ENCODE peak calls at places on chromosomes 4 and X, in five cellular contexts. G is mucosa of descending colon, N is lung, R is upper lobe of right lung, X is transverse colon. I is an unnamed sample.

GRCh38 chr4:148954011-148954749 is 512.0 kb upstream of the NR3C2 start:
- DNase-seq in N (no peak), R (no peak), X (peak; percentile 18), G (peak; percentile 48), I (no peak)

GRCh38 chrX:17046478-17047097 is 100.1 kb downstream of the REPS2 start:
- DNase-seq in G (peak; percentile 83), N (peak; percentile 59), R (no peak), X (peak; percentile 67), I (peak; percentile 15)

GRCh38 chr4:55323375-55323774 is 22.7 kb upstream of the SRD5A3 start:
- DNase-seq in N (no peak), R (no peak), G (no peak), X (no peak), I (no peak)

GRCh38 chr4:91198951-91199350 is 1071.8 kb downstream of the CCSER1 start:
- DNase-seq in X (no peak), N (no peak), G (no peak), R (no peak), I (no peak)

GRCh38 chr4:161525121-161525520 is 638.7 kb downstream of the FSTL5 start:
- DNase-seq in N (no peak), G (no peak), X (no peak), R (no peak), I (no peak)

GRCh38 chr4:14386196-14386595 is 616.1 kb upstream of the CPEB2 start:
- DNase-seq in X (no peak), N (no peak), G (no peak), R (no peak), I (no peak)

GRCh38 chr4:114729339-114729738 is 130.7 kb downstream of the UGT8 start:
- DNase-seq in G (no peak), X (no peak), R (no peak), N (no peak), I (no peak)

GRCh38 chr4:71540749-71541269 is 202.0 kb downstream of the SLC4A4 start:
- DNase-seq in G (no peak), X (no peak), N (no peak), R (no peak), I (no peak)

GRCh38 chr4:158958489-158959270 is 144.2 kb upstream of the RAPGEF2 start:
- DNase-seq in R (no peak), X (no peak), G (peak; percentile 8), N (no peak), I (no peak)

GRCh38 chr4:29711226-29711625 is 1008.9 kb upstream of the PCDH7 start:
- DNase-seq in X (no peak), R (no peak), G (no peak), N (no peak), I (no peak)

GRCh38 chr4:140884431-140885058 is 128.4 kb upstream of the TBC1D9 start:
- DNase-seq in N (peak; percentile 44), X (peak; percentile 43), R (no peak), G (peak; percentile 65), I (peak; percentile 52)

GRCh38 chr4:4594531-4594930 is 52.7 kb upstream of the STX18 start:
- DNase-seq in X (no peak), R (no peak), G (no peak), N (no peak), I (no peak)

GRCh38 chr4:81446634-81447033 is 25.1 kb downstream of the RASGEF1B start:
- DNase-seq in N (no peak), X (no peak), R (no peak), G (no peak), I (no peak)

GRCh38 chr4:128654465-128654864 is 155.0 kb upstream of the JADE1 start:
- DNase-seq in X (no peak), N (no peak), R (no peak), G (no peak), I (no peak)
- H3K4me3 ChIP-seq in X (no peak overlapping the region), N (no peak overlapping the region), R (no peak overlapping the region), G (no peak overlapping the region), I (no peak overlapping the region)

DNA sequence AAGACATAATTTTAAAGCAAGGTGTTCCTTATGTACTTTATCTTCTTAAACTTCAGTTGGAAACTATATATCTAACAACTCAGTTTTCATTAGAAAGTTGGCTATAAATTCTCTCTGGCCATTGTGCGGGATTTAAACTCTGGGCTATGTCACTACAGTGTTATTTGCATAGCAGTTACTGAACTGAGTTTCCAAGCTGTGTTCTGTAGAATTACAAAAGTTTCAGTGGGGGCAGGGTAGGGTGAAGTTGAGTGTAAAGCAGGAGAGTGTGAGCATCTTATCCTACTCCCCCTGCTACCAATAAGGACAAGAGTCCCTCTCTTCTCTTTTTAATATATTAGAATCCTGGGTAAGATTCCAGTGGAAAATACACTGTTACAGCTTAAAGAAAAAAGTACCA is 254.5 kb upstream of the SLITRK2 start:
- DNase-seq in R (no peak), X (no peak), G (no peak), N (no peak), I (no peak)
- H3K4me3 ChIP-seq in R (no peak overlapping the region), X (no peak overlapping the region), G (no peak overlapping the region), N (no peak overlapping the region), I (no peak overlapping the region)

GRCh38 chrX:108701633-108702032 is 34.7 kb downstream of the IRS4 start:
- DNase-seq in G (no peak), X (no peak), R (no peak), N (no peak), I (no peak)

GRCh38 chrX:108699368-108699767 is 37.0 kb downstream of the IRS4 start:
- DNase-seq in G (no peak), R (no peak), N (no peak), X (no peak), I (no peak)

GRCh38 chrX:108704839-108705238 is 31.5 kb downstream of the IRS4 start:
- DNase-seq in G (no peak), N (no peak), R (no peak), X (no peak), I (no peak)
- H3K4me3 ChIP-seq in G (no peak overlapping the region), N (no peak overlapping the region), R (no peak overlapping the region), X (no peak overlapping the region), I (no peak overlapping the region)

GRCh38 chr4:84436812-84437211 is 62.3 kb downstream of the NKX6-1 start:
- DNase-seq in G (no peak), X (no peak), N (no peak), R (no peak), I (no peak)

GRCh38 chr4:84441758-84442377 is 57.2 kb downstream of the NKX6-1 start:
- DNase-seq in X (no peak), N (no peak), G (no peak), R (no peak), I (no peak)
- H3K4me3 ChIP-seq in X (no peak overlapping the region), N (no peak overlapping the region), G (no peak overlapping the region), R (no peak overlapping the region), I (no peak overlapping the region)

GRCh38 chrX:39899876-39900787 is 197.6 kb downstream of the BCOR start:
- DNase-seq in N (no peak), R (no peak), G (peak; percentile 16), X (no peak), I (no peak)
- H3K4me3 ChIP-seq in N (no peak overlapping the region), R (no peak overlapping the region), G (no peak overlapping the region), X (no peak overlapping the region), I (no peak overlapping the region)

GRCh38 chr4:125322363-125322730 is 7.6 kb downstream of the FAT4 start:
- DNase-seq in G (no peak), X (no peak), R (no peak), N (no peak), I (no peak)

GRCh38 chr4:125325733-125326132 is 11.0 kb downstream of the FAT4 start:
- DNase-seq in R (no peak), G (no peak), N (no peak), X (no peak), I (no peak)

GRCh38 chr4:125319311-125319710 is 4.6 kb downstream of the FAT4 start:
- DNase-seq in G (no peak), N (no peak), X (no peak), R (no peak), I (no peak)

GRCh38 chr4:125323547-125324100 is 8.9 kb downstream of the FAT4 start:
- DNase-seq in X (no peak), G (no peak), N (no peak), R (no peak), I (no peak)

DNA sequence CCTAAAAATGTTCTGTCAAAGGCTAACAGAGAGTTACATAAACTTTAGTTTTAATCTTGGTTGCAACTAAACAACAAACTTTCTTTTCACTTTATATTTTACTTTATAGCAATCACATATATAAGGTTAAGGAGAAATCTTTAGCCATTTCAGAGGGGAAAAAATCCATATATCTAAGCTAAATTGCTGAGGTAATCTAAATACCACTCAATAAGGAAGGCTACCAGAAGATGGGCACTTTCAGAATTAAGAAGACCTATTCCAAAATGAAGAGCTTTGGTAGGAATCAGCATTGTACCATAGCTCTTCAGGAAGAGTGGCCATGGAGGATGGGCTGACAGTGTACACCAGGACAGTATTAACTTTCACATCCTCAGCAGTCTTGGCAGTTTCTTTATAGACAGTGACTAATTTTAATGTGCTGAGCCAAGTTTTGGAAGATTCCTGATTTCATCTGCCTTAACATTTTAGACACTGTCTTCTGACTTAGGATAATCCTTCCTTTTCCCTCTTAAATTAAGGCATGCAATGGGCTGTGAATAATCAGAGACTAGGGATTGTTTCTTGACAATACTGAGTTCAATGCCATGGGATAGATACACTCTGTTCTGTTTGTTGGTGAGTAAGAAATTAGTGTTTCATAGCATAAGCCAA is 7.1 kb downstream of the FAT4 start:
- DNase-seq in R (no peak), N (no peak), X (no peak), G (no peak), I (no peak)
- H3K4me3 ChIP-seq in R (peak overlapping the region; percentile 28), N (no peak overlapping the region), X (peak overlapping the region; percentile 0), G (no peak overlapping the region), I (no peak overlapping the region)

DNA sequence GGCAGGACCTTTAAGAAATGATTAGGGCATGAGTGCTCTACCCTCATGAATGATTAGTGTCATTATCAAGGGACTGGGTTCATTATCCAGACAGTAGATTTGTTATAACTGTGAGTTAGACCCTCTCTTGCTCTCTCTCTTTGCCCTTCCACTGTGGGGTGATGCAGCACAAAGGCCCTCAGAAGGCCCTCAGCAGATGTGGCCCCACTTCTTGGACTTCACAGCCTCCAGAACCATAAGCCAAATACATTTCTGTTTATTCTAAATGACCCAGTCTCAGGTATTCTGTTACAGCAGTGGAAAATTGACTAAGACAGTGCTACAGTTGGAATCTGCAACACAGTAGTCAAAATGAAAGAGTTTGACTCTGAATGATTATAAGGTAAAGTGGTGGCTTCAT is 17.2 kb upstream of the PDLIM5 start:
- DNase-seq in N (no peak), X (no peak), R (no peak), G (no peak), I (no peak)
- H3K4me3 ChIP-seq in N (no peak overlapping the region), X (no peak overlapping the region), R (no peak overlapping the region), G (no peak overlapping the region), I (no peak overlapping the region)

GRCh38 chr4:38994135-38994534 is 38.1 kb downstream of the TMEM156 start:
- DNase-seq in X (no peak), R (no peak), G (no peak), N (no peak), I (no peak)
- H3K4me3 ChIP-seq in X (no peak overlapping the region), R (no peak overlapping the region), G (no peak overlapping the region), N (no peak overlapping the region), I (no peak overlapping the region)

DNA sequence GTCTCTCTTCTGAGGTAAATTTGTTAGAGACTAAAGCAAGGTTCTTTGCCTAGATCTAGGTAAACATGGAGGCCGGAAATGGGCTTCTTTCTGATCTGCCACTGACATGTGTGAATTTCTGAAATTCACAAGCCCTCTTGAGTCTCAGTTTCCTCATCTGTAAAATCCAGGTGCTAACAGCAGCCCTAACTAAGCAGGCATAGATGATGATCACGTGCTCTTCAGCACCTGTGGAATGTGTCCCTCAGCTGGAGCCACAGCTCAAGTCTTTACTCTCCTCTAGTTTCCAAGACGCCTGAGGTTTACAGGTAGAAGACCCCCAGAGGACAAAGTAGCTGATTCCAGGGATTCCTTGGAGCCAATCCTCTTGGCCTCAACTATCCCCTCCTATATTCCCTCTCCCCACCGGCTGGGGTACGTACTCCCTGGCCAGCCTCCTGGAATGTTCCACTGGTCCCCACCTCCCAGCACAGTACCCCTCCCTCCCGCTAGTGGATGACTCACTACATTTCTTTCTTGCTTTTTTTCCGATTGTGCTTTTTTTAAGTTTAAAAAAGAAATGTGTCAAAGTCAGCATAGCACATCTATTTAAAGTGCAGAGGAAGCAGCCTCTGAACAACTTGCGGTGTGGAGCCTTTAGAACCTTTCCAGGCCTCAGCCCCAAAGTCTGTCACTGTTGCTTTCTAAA is 98.5 kb downstream of the PHKA2 start:
- DNase-seq in X (no peak), N (no peak), R (no peak), G (no peak), I (peak; percentile 13)
- H3K4me3 ChIP-seq in X (peak overlapping the region; percentile 51), N (no peak overlapping the region), R (peak overlapping the region; percentile 45), G (no peak overlapping the region), I (peak overlapping the region; percentile 54)